ENCODE peak calls at places on chromosomes 7 and 10, in four cellular contexts. A is GM12878, B is H1, S is HepG2. O is an unnamed sample.

GRCh38 chr7:16697507-16698199 is 51.7 kb downstream of the BZW2 start:
- DNase-seq in A (no peak), S (no peak), B (no peak), O (no peak)

GRCh38 chr10:61554925-61555324 is 101.7 kb upstream of the TMEM26 start:
- DNase-seq in S (no peak), A (no peak), B (no peak), O (no peak)

GRCh38 chr10:114548662-114549061 is 109.4 kb downstream of the ABLIM1 start:
- DNase-seq in A (no peak), S (peak), B (no peak), O (no peak)

GRCh38 chr7:84372155-84372621 is 177.6 kb upstream of the SEMA3A start:
- DNase-seq in B (no peak), A (no peak), S (no peak), O (no peak)

GRCh38 chr10:62620491-62620890 is 184.0 kb upstream of the ADO start:
- DNase-seq in S (no peak), A (no peak), B (no peak), O (no peak)

GRCh38 chr10:75233444-75234016 is 2.2 kb downstream of the COMTD1 start:
- DNase-seq in B (no peak), S (no peak), A (no peak), O (no peak)

GRCh38 chr7:142500364-142500763 is 242.5 kb upstream of the PRSS58 start:
- DNase-seq in S (no peak), A (no peak), B (no peak), O (no peak)

GRCh38 chr7:11266101-11266500 is 292.4 kb downstream of the PHF14 start:
- DNase-seq in B (no peak), S (no peak), A (no peak), O (no peak)

GRCh38 chr10:3655528-3655927 is 129.5 kb downstream of the KLF6 start:
- DNase-seq in B (no peak), A (no peak), S (no peak), O (no peak)

GRCh38 chr10:90968448-90969086 is 47.7 kb upstream of the ANKRD1 start:
- DNase-seq in S (no peak), B (no peak), A (no peak), O (no peak)

GRCh38 chr10:88555190-88555894 is 27.8 kb downstream of the RNLS start:
- DNase-seq in A (no peak), B (no peak), S (no peak), O (no peak)

GRCh38 chr7:108592633-108593277 is 23.1 kb downstream of the DNAJB9 start:
- DNase-seq in S (no peak), A (no peak), B (no peak), O (no peak)

GRCh38 chr7:43639858-43640491 is 57.1 kb downstream of the STK17A start:
- DNase-seq in B (no peak), S (peak), A (no peak), O (peak)

GRCh38 chr10:98415710-98416077 is 712 bp upstream of the PYROXD2 start:
- DNase-seq in S (peak), A (no peak), B (no peak), O (no peak)

GRCh38 chr7:25351761-25352160 is 123.5 kb upstream of the NPVF start:
- DNase-seq in B (no peak), A (no peak), S (no peak), O (no peak)

GRCh38 chr10:92031580-92031979 is 108.0 kb downstream of the BTAF1 start:
- DNase-seq in B (no peak), S (no peak), A (no peak), O (no peak)

GRCh38 chr10:44352316-44353127 is 32.4 kb downstream of the CXCL12 start:
- DNase-seq in A (no peak), S (no peak), B (no peak), O (no peak)

GRCh38 chr7:112052993-112053392 is 153.2 kb downstream of the DOCK4 start:
- DNase-seq in B (no peak), A (no peak), S (peak), O (no peak)

GRCh38 chr7:38934536-38934935 is 25.5 kb upstream of the VPS41 start:
- DNase-seq in A (no peak), B (no peak), S (no peak), O (no peak)

GRCh38 chr7:82677493-82677892 is 233.9 kb upstream of the CACNA2D1 start:
- DNase-seq in S (no peak), A (no peak), B (no peak), O (no peak)

GRCh38 chr7:102425639-102426267 is 7.6 kb upstream of the ORAI2 start:
- DNase-seq in B (no peak), S (no peak), A (peak), O (no peak)

GRCh38 chr7:40899651-40900507 is 765.1 kb downstream of the SUGCT start:
- DNase-seq in A (no peak), S (no peak), B (no peak), O (no peak)

GRCh38 chr7:35725280-35725680 is 30.3 kb upstream of the HERPUD2 start:
- DNase-seq in B (no peak), S (peak), A (peak), O (no peak)

GRCh38 chr7:142774826-142775225 is 4.1 kb downstream of the PRSS2 start:
- DNase-seq in A (no peak), B (no peak), S (no peak), O (no peak)

GRCh38 chr7:140074780-140075179 is 12.0 kb upstream of the PARP12 start:
- DNase-seq in A (no peak), S (no peak), B (no peak), O (no peak)

GRCh38 chr10:32972454-32972853 is 14.4 kb upstream of the ITGB1 start:
- DNase-seq in S (no peak), B (no peak), A (no peak), O (no peak)

GRCh38 chr10:12507165-12507870 is 158.0 kb downstream of the CAMK1D start:
- DNase-seq in B (no peak), A (no peak), S (no peak), O (no peak)
- TF ChIP-seq YY1 in B (no peak), A (no peak), S (no peak), O (no peak)

GRCh38 chr7:13821152-13821787 is 168.2 kb downstream of the ETV1 start:
- DNase-seq in B (no peak), S (no peak), A (no peak), O (no peak)
- TF ChIP-seq SUZ12 in B (no peak), S (no peak), A (no peak), O (no peak)

GRCh38 chr10:122474145-122474739 is 12.9 kb downstream of the HTRA1 start:
- DNase-seq in S (no peak), A (no peak), B (no peak), O (no peak)
- TF ChIP-seq YY1 in S (no peak), A (no peak), B (no peak), O (no peak)

DNA sequence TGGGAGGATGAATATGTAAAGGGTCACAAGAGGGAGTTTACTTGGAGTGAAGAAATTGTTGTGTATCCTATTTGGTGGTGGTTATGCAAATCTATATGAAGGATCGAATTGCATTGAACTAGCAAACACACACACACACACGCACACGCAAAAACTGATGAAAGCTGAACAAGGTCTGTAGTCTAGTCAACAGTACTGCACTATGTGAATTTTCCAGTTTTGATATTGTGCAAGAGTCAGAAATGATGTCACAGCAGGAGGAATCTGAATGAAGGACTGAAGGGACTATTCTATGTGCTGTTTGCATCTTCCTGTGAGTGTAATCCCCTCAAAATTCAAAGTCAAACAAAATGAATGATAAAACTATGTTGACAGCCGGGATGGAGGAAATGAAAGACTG is 249.1 kb upstream of the HABP2 start:
- DNase-seq in S (peak), B (no peak), A (no peak), O (no peak)
- TF ChIP-seq SUZ12 in S (no peak), B (no peak), A (no peak), O (no peak)

GRCh38 chr7:129559564-129559963 is 52.0 kb upstream of the NRF1 start:
- DNase-seq in S (no peak), A (no peak), B (no peak), O (no peak)
- TF ChIP-seq YY1 in S (no peak), A (no peak), B (no peak), O (no peak)

GRCh38 chr10:101028446-101029244 is 2.3 kb downstream of the PDZD7 start:
- DNase-seq in S (no peak), A (no peak), B (no peak), O (no peak)
- TF ChIP-seq SUZ12 in S (no peak), A (no peak), B (no peak), O (no peak)

GRCh38 chr7:51062222-51062987 is 254.2 kb downstream of the COBL start:
- DNase-seq in S (no peak), B (no peak), A (no peak), O (no peak)
- TF ChIP-seq YY1 in S (no peak), B (no peak), A (no peak), O (no peak)

GRCh38 chr7:31119249-31119648 is 67.1 kb downstream of the ADCYAP1R1 start:
- DNase-seq in B (no peak), A (no peak), S (no peak), O (no peak)
- TF ChIP-seq SUZ12 in B (no peak), A (no peak), S (no peak), O (no peak)

GRCh38 chr7:47600199-47601118 is 18.5 kb upstream of the TNS3 start:
- DNase-seq in B (no peak), S (no peak), A (no peak), O (no peak)
- TF ChIP-seq YY1 in B (no peak), S (no peak), A (no peak), O (no peak)

GRCh38 chr10:27496137-27496536 is 8.0 kb upstream of the RAB18 start:
- DNase-seq in B (no peak), S (no peak), A (no peak), O (no peak)

GRCh38 chr10:27485986-27486385 is 18.1 kb upstream of the RAB18 start:
- DNase-seq in A (no peak), S (no peak), B (no peak), O (no peak)

GRCh38 chr10:27485368-27485767 is 18.7 kb upstream of the RAB18 start:
- DNase-seq in S (no peak), B (no peak), A (no peak), O (no peak)

GRCh38 chr10:27494116-27494515 is 10.0 kb upstream of the RAB18 start:
- DNase-seq in B (no peak), A (no peak), S (no peak), O (no peak)

GRCh38 chr10:27490807-27491206 is 13.3 kb upstream of the RAB18 start:
- DNase-seq in S (no peak), A (no peak), B (no peak), O (no peak)
- TF ChIP-seq SUZ12 in S (no peak), A (no peak), B (no peak), O (no peak)